ENCODE peak calls at places on chromosome 18, in nine cellular contexts. One of them, this sample, is unnamed.

GRCh38 chr18:74331404-74331803 is 15.8 kb downstream of the C18orf63 start:
- DNase-seq in tibial nerve: peak; percentile 22
- DNase-seq in ovary: no peak
- DNase-seq in A549: peak; percentile 46
- DNase-seq in stomach: no peak
- DNase-seq in K562: no peak
- DNase-seq in SK-N-SH: peak; percentile 33
- DNase-seq in HepG2: peak; percentile 43
- DNase-seq in sigmoid colon: no peak
- DNase-seq in this sample: no peak

GRCh38 chr18:46716827-46717226 is 40.0 kb downstream of the ST8SIA5 start:
- DNase-seq in tibial nerve: no peak
- DNase-seq in ovary: no peak
- DNase-seq in A549: no peak
- DNase-seq in stomach: no peak
- DNase-seq in K562: no peak
- DNase-seq in SK-N-SH: no peak
- DNase-seq in HepG2: no peak
- DNase-seq in sigmoid colon: peak; percentile 36
- DNase-seq in this sample: no peak

GRCh38 chr18:59871711-59872362 is 28.0 kb upstream of the PMAIP1 start:
- DNase-seq in tibial nerve: no peak
- DNase-seq in ovary: no peak
- DNase-seq in A549: no peak
- DNase-seq in stomach: no peak
- DNase-seq in K562: no peak
- DNase-seq in SK-N-SH: no peak
- DNase-seq in HepG2: no peak
- DNase-seq in sigmoid colon: no peak
- DNase-seq in this sample: no peak

GRCh38 chr18:45930953-45931352 is 36.2 kb downstream of the EPG5 start:
- DNase-seq in tibial nerve: no peak
- DNase-seq in ovary: no peak
- DNase-seq in A549: no peak
- DNase-seq in stomach: no peak
- DNase-seq in K562: no peak
- DNase-seq in SK-N-SH: no peak
- DNase-seq in HepG2: no peak
- DNase-seq in sigmoid colon: no peak
- DNase-seq in this sample: no peak

GRCh38 chr18:5510109-5510846 is 33.5 kb downstream of the EPB41L3 start:
- DNase-seq in tibial nerve: no peak
- DNase-seq in ovary: no peak
- DNase-seq in A549: no peak
- DNase-seq in stomach: no peak
- DNase-seq in K562: no peak
- DNase-seq in SK-N-SH: no peak
- DNase-seq in HepG2: no peak
- DNase-seq in sigmoid colon: no peak
- DNase-seq in this sample: no peak

GRCh38 chr18:25457636-25458035 is 105.7 kb upstream of the ZNF521 start:
- DNase-seq in tibial nerve: no peak
- DNase-seq in ovary: no peak
- DNase-seq in A549: no peak
- DNase-seq in stomach: no peak
- DNase-seq in K562: no peak
- DNase-seq in SK-N-SH: no peak
- DNase-seq in HepG2: no peak
- DNase-seq in sigmoid colon: no peak
- DNase-seq in this sample: no peak

GRCh38 chr18:38801640-38802039 is 1236.0 kb upstream of the CELF4 start:
- DNase-seq in tibial nerve: no peak
- DNase-seq in ovary: no peak
- DNase-seq in A549: no peak
- DNase-seq in stomach: no peak
- DNase-seq in K562: no peak
- DNase-seq in SK-N-SH: no peak
- DNase-seq in HepG2: no peak
- DNase-seq in sigmoid colon: no peak
- DNase-seq in this sample: no peak

GRCh38 chr18:48410095-48410920 is 1.1 kb upstream of the ZBTB7C start:
- DNase-seq in tibial nerve: peak; percentile 85
- DNase-seq in ovary: peak; percentile 94
- DNase-seq in A549: peak; percentile 80
- DNase-seq in stomach: peak; percentile 94
- DNase-seq in K562: peak; percentile 96
- DNase-seq in SK-N-SH: peak; percentile 96
- DNase-seq in HepG2: peak; percentile 65
- DNase-seq in sigmoid colon: peak; percentile 94
- DNase-seq in this sample: peak; percentile 91

GRCh38 chr18:7937268-7937667 is 370.2 kb downstream of the PTPRM start:
- DNase-seq in tibial nerve: no peak
- DNase-seq in ovary: no peak
- DNase-seq in A549: no peak
- DNase-seq in stomach: no peak
- DNase-seq in K562: no peak
- DNase-seq in SK-N-SH: no peak
- DNase-seq in HepG2: no peak
- DNase-seq in sigmoid colon: no peak
- DNase-seq in this sample: no peak

GRCh38 chr18:7941533-7941932 is 374.4 kb downstream of the PTPRM start:
- DNase-seq in tibial nerve: no peak
- DNase-seq in ovary: no peak
- DNase-seq in A549: peak; percentile 83
- DNase-seq in stomach: peak; percentile 91
- DNase-seq in K562: no peak
- DNase-seq in SK-N-SH: peak; percentile 61
- DNase-seq in HepG2: no peak
- DNase-seq in sigmoid colon: no peak
- DNase-seq in this sample: peak; percentile 63

GRCh38 chr18:7945882-7946281 is 378.8 kb downstream of the PTPRM start:
- DNase-seq in tibial nerve: no peak
- DNase-seq in ovary: no peak
- DNase-seq in A549: peak; percentile 87
- DNase-seq in stomach: no peak
- DNase-seq in K562: no peak
- DNase-seq in SK-N-SH: no peak
- DNase-seq in HepG2: peak; percentile 33
- DNase-seq in sigmoid colon: peak; percentile 69
- DNase-seq in this sample: no peak

GRCh38 chr18:7940976-7941375 is 373.9 kb downstream of the PTPRM start:
- DNase-seq in tibial nerve: no peak
- DNase-seq in ovary: no peak
- DNase-seq in A549: no peak
- DNase-seq in stomach: no peak
- DNase-seq in K562: no peak
- DNase-seq in SK-N-SH: peak; percentile 39
- DNase-seq in HepG2: no peak
- DNase-seq in sigmoid colon: no peak
- DNase-seq in this sample: no peak

DNA sequence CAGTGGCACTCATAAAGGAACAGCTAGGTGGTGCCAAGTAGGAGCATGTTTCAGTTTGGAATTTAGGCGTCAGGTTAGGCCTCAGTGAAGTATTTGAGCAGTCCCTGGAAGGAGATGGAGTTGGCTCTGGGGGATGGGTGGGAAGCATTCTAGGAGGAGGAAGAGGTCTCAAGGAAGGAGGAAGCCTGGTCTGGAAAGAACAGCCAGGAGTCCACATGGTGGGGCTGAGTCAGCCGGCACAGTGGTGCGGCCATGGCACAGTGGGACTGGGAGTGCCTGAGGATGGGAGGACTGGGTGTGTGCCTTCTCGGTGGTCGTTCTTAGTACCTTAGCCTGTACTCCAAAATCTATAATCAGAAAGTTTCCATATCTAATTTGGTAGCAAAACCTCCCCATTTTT is 373.3 kb downstream of the PTPRM start:
- DNase-seq in tibial nerve: no peak
- DNase-seq in ovary: no peak
- DNase-seq in A549: no peak
- DNase-seq in stomach: no peak
- DNase-seq in K562: no peak
- DNase-seq in SK-N-SH: no peak
- DNase-seq in HepG2: no peak
- DNase-seq in sigmoid colon: no peak
- DNase-seq in this sample: no peak
- H3K4me3 ChIP-seq in tibial nerve: no peak overlapping the region
- H3K4me3 ChIP-seq in ovary: no peak overlapping the region
- H3K4me3 ChIP-seq in A549: no peak overlapping the region
- H3K4me3 ChIP-seq in stomach: no peak overlapping the region
- H3K4me3 ChIP-seq in K562: no peak overlapping the region
- H3K4me3 ChIP-seq in SK-N-SH: no peak overlapping the region
- H3K4me3 ChIP-seq in HepG2: no peak overlapping the region
- H3K4me3 ChIP-seq in sigmoid colon: no peak overlapping the region
- H3K4me3 ChIP-seq in this sample: no peak overlapping the region

GRCh38 chr18:7926526-7926925 is 359.4 kb downstream of the PTPRM start:
- DNase-seq in tibial nerve: no peak
- DNase-seq in ovary: no peak
- DNase-seq in A549: peak; percentile 81
- DNase-seq in stomach: peak; percentile 40
- DNase-seq in K562: no peak
- DNase-seq in SK-N-SH: peak; percentile 17
- DNase-seq in HepG2: peak; percentile 53
- DNase-seq in sigmoid colon: no peak
- DNase-seq in this sample: no peak
- TF ChIP-seq EP300 in tibial nerve: no peak
- TF ChIP-seq EP300 in ovary: no peak
- TF ChIP-seq EP300 in A549: no peak
- TF ChIP-seq EP300 in stomach: no peak
- TF ChIP-seq EP300 in K562: no peak
- TF ChIP-seq EP300 in SK-N-SH: no peak
- TF ChIP-seq EP300 in HepG2: no peak
- TF ChIP-seq EP300 in sigmoid colon: no peak
- TF ChIP-seq EP300 in this sample: no peak

GRCh38 chr18:61334951-61335736 is 1.9 kb downstream of the CDH20 start:
- DNase-seq in tibial nerve: no peak
- DNase-seq in ovary: no peak
- DNase-seq in A549: no peak
- DNase-seq in stomach: no peak
- DNase-seq in K562: no peak
- DNase-seq in SK-N-SH: no peak
- DNase-seq in HepG2: no peak
- DNase-seq in sigmoid colon: no peak
- DNase-seq in this sample: no peak

GRCh38 chr18:61333746-61334490 is 688 bp downstream of the CDH20 start:
- DNase-seq in tibial nerve: no peak
- DNase-seq in ovary: no peak
- DNase-seq in A549: no peak
- DNase-seq in stomach: no peak
- DNase-seq in K562: no peak
- DNase-seq in SK-N-SH: peak; percentile 78
- DNase-seq in HepG2: no peak
- DNase-seq in sigmoid colon: no peak
- DNase-seq in this sample: no peak

GRCh38 chr18:61331051-61331450 is 2.2 kb upstream of the CDH20 start:
- DNase-seq in tibial nerve: no peak
- DNase-seq in ovary: no peak
- DNase-seq in A549: no peak
- DNase-seq in stomach: no peak
- DNase-seq in K562: no peak
- DNase-seq in SK-N-SH: no peak
- DNase-seq in HepG2: no peak
- DNase-seq in sigmoid colon: no peak
- DNase-seq in this sample: no peak

GRCh38 chr18:61334491-61334850 is 1.2 kb downstream of the CDH20 start:
- DNase-seq in tibial nerve: no peak
- DNase-seq in ovary: no peak
- DNase-seq in A549: no peak
- DNase-seq in stomach: no peak
- DNase-seq in K562: no peak
- DNase-seq in SK-N-SH: no peak
- DNase-seq in HepG2: no peak
- DNase-seq in sigmoid colon: no peak
- DNase-seq in this sample: no peak

DNA sequence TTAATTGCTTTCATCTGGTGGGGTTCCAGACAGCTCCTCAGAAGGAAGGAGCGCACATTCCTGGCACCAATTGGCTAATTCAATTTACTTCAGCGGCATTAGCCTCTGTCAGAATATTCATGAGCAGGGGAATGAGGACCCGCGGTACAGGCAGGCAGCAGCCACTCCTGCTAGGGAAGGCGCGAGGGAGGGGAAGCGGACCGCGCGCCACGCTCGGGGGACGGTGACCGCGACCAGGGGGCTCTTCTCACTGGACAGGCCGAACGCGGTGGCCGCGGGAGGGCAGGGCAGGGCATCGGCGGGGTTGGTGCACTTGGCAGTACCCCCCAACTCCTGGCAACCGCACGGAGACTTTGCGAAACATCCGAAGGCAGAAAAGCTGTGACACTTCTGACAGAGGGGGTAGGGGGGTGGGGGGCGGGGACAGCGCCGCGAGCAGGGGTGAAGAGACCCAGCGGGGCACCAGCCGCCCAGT is at the start of gene CDH20:
- DNase-seq in tibial nerve: no peak
- DNase-seq in ovary: no peak
- DNase-seq in A549: no peak
- DNase-seq in stomach: no peak
- DNase-seq in K562: no peak
- DNase-seq in SK-N-SH: no peak
- DNase-seq in HepG2: no peak
- DNase-seq in sigmoid colon: no peak
- DNase-seq in this sample: no peak
- H3K4me3 ChIP-seq in tibial nerve: peak within 1 kb of the TSS; percentile 31
- H3K4me3 ChIP-seq in ovary: no peak within 1 kb of the TSS
- H3K4me3 ChIP-seq in A549: no peak within 1 kb of the TSS
- H3K4me3 ChIP-seq in stomach: peak within 1 kb of the TSS; percentile 38
- H3K4me3 ChIP-seq in K562: no peak within 1 kb of the TSS
- H3K4me3 ChIP-seq in SK-N-SH: peak within 1 kb of the TSS; percentile 76
- H3K4me3 ChIP-seq in HepG2: no peak within 1 kb of the TSS
- H3K4me3 ChIP-seq in sigmoid colon: peak within 1 kb of the TSS; percentile 26
- H3K4me3 ChIP-seq in this sample: no peak within 1 kb of the TSS

DNA sequence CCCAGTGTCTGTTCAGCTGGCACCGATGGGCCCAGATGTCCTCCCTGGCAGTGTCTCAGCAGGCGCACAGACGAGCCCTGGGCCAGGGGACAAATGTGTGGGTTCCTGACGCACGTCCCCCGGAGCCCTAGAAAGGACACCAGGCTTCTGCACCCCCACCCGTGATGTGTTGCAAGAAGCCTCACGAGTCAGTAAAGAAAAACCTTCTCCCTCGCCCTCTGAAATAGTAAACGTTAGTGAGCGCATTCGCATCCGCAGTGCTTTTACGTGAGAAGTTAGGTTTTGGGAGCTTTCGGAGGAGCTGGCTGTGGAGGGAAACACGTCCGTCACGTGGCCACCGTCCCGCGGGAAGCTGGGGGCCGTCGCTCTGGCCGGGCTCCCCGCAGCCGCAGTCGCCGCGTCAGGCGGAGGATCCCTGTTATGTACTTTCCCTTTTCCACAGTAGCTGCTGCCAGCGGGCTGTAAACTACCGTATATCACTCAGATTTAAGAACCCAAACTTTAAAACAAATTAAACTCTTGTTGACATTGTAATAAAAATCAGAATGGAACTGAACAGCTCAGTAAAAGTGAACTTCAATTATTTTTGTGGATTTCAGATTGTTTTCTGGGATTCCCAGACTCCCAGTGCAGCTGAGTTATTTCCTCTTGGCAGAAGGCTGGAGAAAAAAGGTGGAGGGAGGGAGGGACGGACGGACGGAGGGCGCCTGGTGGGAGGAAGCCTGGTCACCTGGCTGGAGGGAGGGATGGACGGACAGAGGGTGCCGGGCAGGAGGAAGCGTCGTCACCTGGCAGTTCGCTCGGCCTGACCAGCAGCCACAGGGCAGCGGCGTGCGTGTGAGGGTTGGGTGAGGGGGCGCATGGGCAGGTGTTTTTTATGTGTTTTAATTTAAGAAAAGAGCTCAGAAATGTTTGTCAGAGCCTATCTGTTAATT is 112.1 kb downstream of the NFATC1 start:
- DNase-seq in tibial nerve: peak; percentile 63
- DNase-seq in ovary: peak; percentile 79
- DNase-seq in A549: no peak
- DNase-seq in stomach: peak; percentile 67
- DNase-seq in K562: no peak
- DNase-seq in SK-N-SH: no peak
- DNase-seq in HepG2: no peak
- DNase-seq in sigmoid colon: peak; percentile 95
- DNase-seq in this sample: peak; percentile 60
- TF ChIP-seq EP300 in tibial nerve: peak; percentile 66
- TF ChIP-seq EP300 in ovary: no peak
- TF ChIP-seq EP300 in A549: no peak
- TF ChIP-seq EP300 in stomach: no peak
- TF ChIP-seq EP300 in K562: no peak
- TF ChIP-seq EP300 in SK-N-SH: no peak
- TF ChIP-seq EP300 in HepG2: no peak
- TF ChIP-seq EP300 in sigmoid colon: no peak
- TF ChIP-seq EP300 in this sample: no peak

This sample was measured in transverse colon.